ENCODE peak calls at places on chromosomes 12 and 14, in seven cellular contexts. One of them, this sample, is unnamed.

GRCh38 chr12:118034429-118035193 is 18.1 kb downstream of the RFC5 start:
- DNase-seq in body of pancreas: peak
- DNase-seq in epithelial cell of esophagus: peak
- DNase-seq in heart right ventricle: no peak
- DNase-seq in heart left ventricle: no peak
- DNase-seq in endothelial cell of umbilical vein: peak
- DNase-seq in mucosa of descending colon: no peak
- DNase-seq in this sample: no peak

GRCh38 chr14:52235866-52236510 is 31.5 kb upstream of the PTGDR start:
- DNase-seq in body of pancreas: no peak
- DNase-seq in epithelial cell of esophagus: no peak
- DNase-seq in heart right ventricle: no peak
- DNase-seq in heart left ventricle: no peak
- DNase-seq in endothelial cell of umbilical vein: no peak
- DNase-seq in mucosa of descending colon: no peak
- DNase-seq in this sample: no peak

GRCh38 chr12:24742378-24742777 is 206.5 kb downstream of the BCAT1 start:
- DNase-seq in body of pancreas: no peak
- DNase-seq in epithelial cell of esophagus: no peak
- DNase-seq in heart right ventricle: peak
- DNase-seq in heart left ventricle: peak
- DNase-seq in endothelial cell of umbilical vein: no peak
- DNase-seq in mucosa of descending colon: no peak
- DNase-seq in this sample: no peak

GRCh38 chr14:87522575-87522974 is 470.4 kb downstream of the GALC start:
- DNase-seq in body of pancreas: peak
- DNase-seq in epithelial cell of esophagus: peak
- DNase-seq in heart right ventricle: no peak
- DNase-seq in heart left ventricle: no peak
- DNase-seq in endothelial cell of umbilical vein: no peak
- DNase-seq in mucosa of descending colon: no peak
- DNase-seq in this sample: no peak

GRCh38 chr14:60183724-60184596 is 18.8 kb upstream of the DHRS7 start:
- DNase-seq in body of pancreas: no peak
- DNase-seq in epithelial cell of esophagus: peak
- DNase-seq in heart right ventricle: peak
- DNase-seq in heart left ventricle: no peak
- DNase-seq in endothelial cell of umbilical vein: peak
- DNase-seq in mucosa of descending colon: no peak
- DNase-seq in this sample: peak

GRCh38 chr14:74949211-74949610 is 6.2 kb downstream of the PGF start:
- DNase-seq in body of pancreas: no peak
- DNase-seq in epithelial cell of esophagus: no peak
- DNase-seq in heart right ventricle: no peak
- DNase-seq in heart left ventricle: no peak
- DNase-seq in endothelial cell of umbilical vein: no peak
- DNase-seq in mucosa of descending colon: no peak
- DNase-seq in this sample: no peak

GRCh38 chr12:87274594-87275245 is 754.5 kb downstream of the C12orf50 start:
- DNase-seq in body of pancreas: no peak
- DNase-seq in epithelial cell of esophagus: peak
- DNase-seq in heart right ventricle: no peak
- DNase-seq in heart left ventricle: no peak
- DNase-seq in endothelial cell of umbilical vein: peak
- DNase-seq in mucosa of descending colon: no peak
- DNase-seq in this sample: no peak

GRCh38 chr12:121036810-121037326 is 2.2 kb downstream of the OASL start:
- DNase-seq in body of pancreas: no peak
- DNase-seq in epithelial cell of esophagus: peak
- DNase-seq in heart right ventricle: no peak
- DNase-seq in heart left ventricle: no peak
- DNase-seq in endothelial cell of umbilical vein: no peak
- DNase-seq in mucosa of descending colon: no peak
- DNase-seq in this sample: no peak

GRCh38 chr14:38627163-38627562 is 371.3 kb upstream of the CLEC14A start:
- DNase-seq in body of pancreas: no peak
- DNase-seq in epithelial cell of esophagus: no peak
- DNase-seq in heart right ventricle: no peak
- DNase-seq in heart left ventricle: no peak
- DNase-seq in endothelial cell of umbilical vein: no peak
- DNase-seq in mucosa of descending colon: no peak
- DNase-seq in this sample: no peak

GRCh38 chr12:104736307-104736706 is 221.8 kb downstream of the SLC41A2 start:
- DNase-seq in body of pancreas: no peak
- DNase-seq in epithelial cell of esophagus: no peak
- DNase-seq in heart right ventricle: no peak
- DNase-seq in heart left ventricle: no peak
- DNase-seq in endothelial cell of umbilical vein: no peak
- DNase-seq in mucosa of descending colon: no peak
- DNase-seq in this sample: peak

GRCh38 chr12:22285871-22286270 is 48.6 kb downstream of the ST8SIA1 start:
- DNase-seq in body of pancreas: no peak
- DNase-seq in epithelial cell of esophagus: no peak
- DNase-seq in heart right ventricle: no peak
- DNase-seq in heart left ventricle: no peak
- DNase-seq in endothelial cell of umbilical vein: no peak
- DNase-seq in mucosa of descending colon: no peak
- DNase-seq in this sample: no peak

GRCh38 chr12:85695316-85695715 is 140.9 kb downstream of the RASSF9 start:
- DNase-seq in body of pancreas: no peak
- DNase-seq in epithelial cell of esophagus: no peak
- DNase-seq in heart right ventricle: no peak
- DNase-seq in heart left ventricle: no peak
- DNase-seq in endothelial cell of umbilical vein: no peak
- DNase-seq in mucosa of descending colon: no peak
- DNase-seq in this sample: no peak

GRCh38 chr12:96246926-96247566 is 52.9 kb downstream of the ELK3 start:
- DNase-seq in body of pancreas: no peak
- DNase-seq in epithelial cell of esophagus: no peak
- DNase-seq in heart right ventricle: no peak
- DNase-seq in heart left ventricle: no peak
- DNase-seq in endothelial cell of umbilical vein: no peak
- DNase-seq in mucosa of descending colon: no peak
- DNase-seq in this sample: no peak

GRCh38 chr12:49966511-49967041 is 4.9 kb downstream of the AQP5 start:
- DNase-seq in body of pancreas: no peak
- DNase-seq in epithelial cell of esophagus: no peak
- DNase-seq in heart right ventricle: no peak
- DNase-seq in heart left ventricle: no peak
- DNase-seq in endothelial cell of umbilical vein: no peak
- DNase-seq in mucosa of descending colon: no peak
- DNase-seq in this sample: no peak

GRCh38 chr14:77302926-77303325 is 17.8 kb downstream of the POMT2 start:
- DNase-seq in body of pancreas: no peak
- DNase-seq in epithelial cell of esophagus: peak
- DNase-seq in heart right ventricle: no peak
- DNase-seq in heart left ventricle: no peak
- DNase-seq in endothelial cell of umbilical vein: peak
- DNase-seq in mucosa of descending colon: no peak
- DNase-seq in this sample: no peak

GRCh38 chr12:103928736-103929050 is 1.5 kb upstream of the HSP90B1 start:
- DNase-seq in body of pancreas: no peak
- DNase-seq in epithelial cell of esophagus: no peak
- DNase-seq in heart right ventricle: peak
- DNase-seq in heart left ventricle: no peak
- DNase-seq in endothelial cell of umbilical vein: no peak
- DNase-seq in mucosa of descending colon: peak
- DNase-seq in this sample: no peak

GRCh38 chr12:119693006-119693405 is 25.1 kb downstream of the PRKAB1 start:
- DNase-seq in body of pancreas: peak
- DNase-seq in epithelial cell of esophagus: no peak
- DNase-seq in heart right ventricle: peak
- DNase-seq in heart left ventricle: peak
- DNase-seq in endothelial cell of umbilical vein: peak
- DNase-seq in mucosa of descending colon: no peak
- DNase-seq in this sample: peak

GRCh38 chr12:752673-753400 is 458 bp downstream of the WNK1 start:
- DNase-seq in body of pancreas: peak
- DNase-seq in epithelial cell of esophagus: peak
- DNase-seq in heart right ventricle: peak
- DNase-seq in heart left ventricle: peak
- DNase-seq in endothelial cell of umbilical vein: peak
- DNase-seq in mucosa of descending colon: peak
- DNase-seq in this sample: no peak

GRCh38 chr12:51913071-51914033 is 6.0 kb downstream of the ACVRL1 start:
- DNase-seq in body of pancreas: no peak
- DNase-seq in epithelial cell of esophagus: no peak
- DNase-seq in heart right ventricle: no peak
- DNase-seq in heart left ventricle: no peak
- DNase-seq in endothelial cell of umbilical vein: no peak
- DNase-seq in mucosa of descending colon: no peak
- DNase-seq in this sample: no peak
- H3K4me3 ChIP-seq in body of pancreas: no peak
- H3K4me3 ChIP-seq in epithelial cell of esophagus: no peak
- H3K4me3 ChIP-seq in heart right ventricle: no peak
- H3K4me3 ChIP-seq in heart left ventricle: peak
- H3K4me3 ChIP-seq in endothelial cell of umbilical vein: peak
- H3K4me3 ChIP-seq in mucosa of descending colon: no peak
- H3K4me3 ChIP-seq in this sample: no peak

GRCh38 chr12:9064201-9064814 is 51.4 kb downstream of the A2M start:
- DNase-seq in body of pancreas: peak
- DNase-seq in epithelial cell of esophagus: peak
- DNase-seq in heart right ventricle: peak
- DNase-seq in heart left ventricle: peak
- DNase-seq in endothelial cell of umbilical vein: peak
- DNase-seq in mucosa of descending colon: peak
- DNase-seq in this sample: no peak
- TF ChIP-seq CTCF in body of pancreas: peak
- TF ChIP-seq CTCF in epithelial cell of esophagus: peak
- TF ChIP-seq CTCF in heart right ventricle: peak
- TF ChIP-seq CTCF in heart left ventricle: peak
- TF ChIP-seq CTCF in endothelial cell of umbilical vein: peak
- TF ChIP-seq CTCF in mucosa of descending colon: no peak
- TF ChIP-seq CTCF in this sample: peak

DNA sequence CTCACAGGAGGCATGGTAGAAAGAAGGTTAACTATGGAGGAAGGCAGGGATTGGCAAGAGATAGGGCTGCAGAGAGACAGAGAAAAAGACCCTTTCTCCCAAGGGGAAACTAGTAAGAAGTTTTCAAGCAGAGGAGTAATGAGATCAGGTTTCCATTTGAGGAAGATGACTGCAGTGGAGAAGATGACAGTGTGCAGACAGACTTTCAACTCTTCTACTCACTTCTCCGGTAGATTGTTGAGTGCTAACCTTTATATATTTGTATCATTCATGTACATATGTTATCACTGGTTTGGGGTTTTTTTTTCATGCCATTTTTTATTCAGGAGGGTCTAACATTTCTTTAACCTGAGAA is 5.9 kb upstream of the B3GNT4 start:
- DNase-seq in body of pancreas: no peak
- DNase-seq in epithelial cell of esophagus: no peak
- DNase-seq in heart right ventricle: no peak
- DNase-seq in heart left ventricle: no peak
- DNase-seq in endothelial cell of umbilical vein: no peak
- DNase-seq in mucosa of descending colon: no peak
- DNase-seq in this sample: no peak
- H3K4me3 ChIP-seq in body of pancreas: no peak
- H3K4me3 ChIP-seq in epithelial cell of esophagus: no peak
- H3K4me3 ChIP-seq in heart right ventricle: no peak
- H3K4me3 ChIP-seq in heart left ventricle: no peak
- H3K4me3 ChIP-seq in endothelial cell of umbilical vein: no peak
- H3K4me3 ChIP-seq in mucosa of descending colon: no peak
- H3K4me3 ChIP-seq in this sample: no peak

GRCh38 chr12:11623382-11623781 is 26.1 kb upstream of the ETV6 start:
- DNase-seq in body of pancreas: no peak
- DNase-seq in epithelial cell of esophagus: peak
- DNase-seq in heart right ventricle: no peak
- DNase-seq in heart left ventricle: no peak
- DNase-seq in endothelial cell of umbilical vein: no peak
- DNase-seq in mucosa of descending colon: no peak
- DNase-seq in this sample: no peak

GRCh38 chr12:11622774-11623375 is 26.6 kb upstream of the ETV6 start:
- DNase-seq in body of pancreas: no peak
- DNase-seq in epithelial cell of esophagus: no peak
- DNase-seq in heart right ventricle: no peak
- DNase-seq in heart left ventricle: no peak
- DNase-seq in endothelial cell of umbilical vein: no peak
- DNase-seq in mucosa of descending colon: no peak
- DNase-seq in this sample: no peak

GRCh38 chr12:11624126-11624525 is 25.3 kb upstream of the ETV6 start:
- DNase-seq in body of pancreas: no peak
- DNase-seq in epithelial cell of esophagus: no peak
- DNase-seq in heart right ventricle: no peak
- DNase-seq in heart left ventricle: no peak
- DNase-seq in endothelial cell of umbilical vein: no peak
- DNase-seq in mucosa of descending colon: no peak
- DNase-seq in this sample: no peak

DNA sequence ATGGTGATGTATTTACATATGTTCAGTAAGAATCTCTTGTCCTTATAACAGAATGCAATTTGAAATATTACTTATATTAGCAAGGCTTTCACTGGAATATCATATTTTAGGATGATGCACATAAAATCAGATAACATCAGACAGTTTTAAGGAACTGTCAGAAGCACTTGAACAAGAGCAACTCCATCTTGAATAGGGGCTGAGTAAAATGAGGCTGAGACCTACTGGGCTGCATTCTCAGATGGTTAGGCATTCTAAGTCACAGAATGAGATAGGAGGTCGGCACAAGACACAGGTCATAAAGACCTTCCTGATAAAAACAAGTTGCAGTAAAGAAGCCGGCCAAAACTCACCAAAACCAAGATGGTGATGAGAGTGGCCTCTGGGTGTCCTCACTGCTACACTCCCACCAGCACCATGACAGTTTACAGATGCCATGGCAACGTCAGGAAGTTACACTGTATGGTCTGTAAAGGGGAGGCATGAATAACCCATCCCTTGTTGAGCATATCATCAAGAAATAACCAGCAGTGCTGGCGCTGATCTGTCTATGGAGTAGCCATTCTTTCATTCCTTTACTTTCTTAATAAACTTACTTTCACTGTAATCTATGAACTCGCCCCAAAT is 27.6 kb upstream of the ETV6 start:
- DNase-seq in body of pancreas: no peak
- DNase-seq in epithelial cell of esophagus: no peak
- DNase-seq in heart right ventricle: peak
- DNase-seq in heart left ventricle: no peak
- DNase-seq in endothelial cell of umbilical vein: peak
- DNase-seq in mucosa of descending colon: no peak
- DNase-seq in this sample: no peak
- TF ChIP-seq CTCF in body of pancreas: no peak
- TF ChIP-seq CTCF in epithelial cell of esophagus: no peak
- TF ChIP-seq CTCF in heart right ventricle: peak
- TF ChIP-seq CTCF in heart left ventricle: peak
- TF ChIP-seq CTCF in endothelial cell of umbilical vein: no peak
- TF ChIP-seq CTCF in mucosa of descending colon: no peak
- TF ChIP-seq CTCF in this sample: no peak